ENCODE peak calls at places on chromosomes 7 and 10, in eight cellular contexts. Y is Peyer's patch; Q is NCI-H774; C is aorta; B is astrocyte of the spinal cord; X is H54; V is effector memory CD8-positive, alpha-beta T cell; H is activated T-cell treated with anti-CD3 and anti-CD28 coated beads for 48 hours. F is an unnamed sample.

GRCh38 chr7:157419030-157419293 is 82.2 kb downstream of the DNAJB6 start:
- DNase-seq in Y (no peak), Q (no peak), C (no peak), B (no peak), X (no peak), V (no peak), H (no peak), F (no peak)

GRCh38 chr10:79176949-79177602 is 108.3 kb downstream of the ZMIZ1 start:
- DNase-seq in Y (no peak), Q (no peak), C (peak), B (peak), X (no peak), V (no peak), H (no peak), F (no peak)

GRCh38 chr10:24541239-24541753 is 182.4 kb downstream of the ARHGAP21 start:
- DNase-seq in Y (no peak), Q (no peak), C (no peak), B (no peak), X (no peak), V (no peak), H (no peak), F (no peak)

GRCh38 chr10:23157691-23158369 is 34.3 kb upstream of the PTF1A start:
- DNase-seq in Y (no peak), Q (peak), C (no peak), B (peak), X (peak), V (no peak), H (no peak), F (no peak)

GRCh38 chr7:151659219-151659618 is 139.5 kb upstream of the RHEB start:
- DNase-seq in Y (no peak), Q (no peak), C (no peak), B (no peak), X (no peak), V (no peak), H (no peak), F (no peak)

GRCh38 chr7:98771519-98772241 is 98.1 kb downstream of the TMEM130 start:
- DNase-seq in Y (no peak), Q (no peak), C (peak), B (peak), X (no peak), V (no peak), H (no peak), F (no peak)

GRCh38 chr7:37248396-37248836 is 200.2 kb downstream of the ELMO1 start:
- DNase-seq in Y (no peak), Q (no peak), C (no peak), B (no peak), X (no peak), V (no peak), H (no peak), F (no peak)

GRCh38 chr10:12588091-12588850 is 238.9 kb downstream of the CAMK1D start:
- DNase-seq in Y (no peak), Q (peak), C (no peak), B (no peak), X (no peak), V (no peak), H (no peak), F (no peak)

GRCh38 chr10:110425684-110426293 is 71.9 kb upstream of the DUSP5 start:
- DNase-seq in Y (peak), Q (no peak), C (no peak), B (peak), X (no peak), V (no peak), H (peak), F (no peak)

GRCh38 chr10:106711313-106711906 is 453.1 kb downstream of the SORCS1 start:
- DNase-seq in Y (no peak), Q (no peak), C (no peak), B (no peak), X (peak), V (no peak), H (peak), F (no peak)

F was measured in prostate gland.